ENCODE peak calls at places on chromosomes 12 and 14, in six cellular contexts. One of them, this sample, is unnamed.

GRCh38 chr14:92650581-92651105 is 97.8 kb downstream of the LGMN start:
- DNase-seq in AG09319: no peak
- DNase-seq in GM04504: no peak
- DNase-seq in IMR-90: no peak
- DNase-seq in mucosa of descending colon: no peak
- DNase-seq in HEK293T: no peak
- DNase-seq in this sample: no peak

GRCh38 chr14:26199096-26199495 is 398.7 kb downstream of the NOVA1 start:
- DNase-seq in AG09319: no peak
- DNase-seq in GM04504: no peak
- DNase-seq in IMR-90: no peak
- DNase-seq in mucosa of descending colon: no peak
- DNase-seq in HEK293T: no peak
- DNase-seq in this sample: no peak

GRCh38 chr12:11949738-11950403 is 120.9 kb upstream of the BCL2L14 start:
- DNase-seq in AG09319: no peak
- DNase-seq in GM04504: no peak
- DNase-seq in IMR-90: no peak
- DNase-seq in mucosa of descending colon: peak
- DNase-seq in HEK293T: no peak
- DNase-seq in this sample: no peak

GRCh38 chr14:31059152-31059924 is 33.2 kb upstream of the STRN3 start:
- DNase-seq in AG09319: peak
- DNase-seq in GM04504: peak
- DNase-seq in IMR-90: peak
- DNase-seq in mucosa of descending colon: peak
- DNase-seq in HEK293T: peak
- DNase-seq in this sample: no peak

GRCh38 chr12:5138845-5139244 is 95.2 kb downstream of the KCNA5 start:
- DNase-seq in AG09319: no peak
- DNase-seq in GM04504: no peak
- DNase-seq in IMR-90: peak
- DNase-seq in mucosa of descending colon: no peak
- DNase-seq in HEK293T: no peak
- DNase-seq in this sample: no peak

GRCh38 chr12:125092872-125093680 is 27.8 kb downstream of the AACS start:
- DNase-seq in AG09319: peak
- DNase-seq in GM04504: peak
- DNase-seq in IMR-90: peak
- DNase-seq in mucosa of descending colon: peak
- DNase-seq in HEK293T: no peak
- DNase-seq in this sample: no peak

GRCh38 chr12:122527478-122527944 is 462 bp downstream of the KNTC1 start:
- DNase-seq in AG09319: no peak
- DNase-seq in GM04504: no peak
- DNase-seq in IMR-90: peak
- DNase-seq in mucosa of descending colon: no peak
- DNase-seq in HEK293T: peak
- DNase-seq in this sample: no peak

GRCh38 chr12:76633415-76633814 is 73.8 kb upstream of the OSBPL8 start:
- DNase-seq in AG09319: no peak
- DNase-seq in GM04504: no peak
- DNase-seq in IMR-90: no peak
- DNase-seq in mucosa of descending colon: no peak
- DNase-seq in HEK293T: no peak
- DNase-seq in this sample: no peak

GRCh38 chr12:123043536-123044001 is 63.1 kb downstream of the ARL6IP4 start:
- DNase-seq in AG09319: peak
- DNase-seq in GM04504: peak
- DNase-seq in IMR-90: peak
- DNase-seq in mucosa of descending colon: peak
- DNase-seq in HEK293T: peak
- DNase-seq in this sample: peak

GRCh38 chr12:16526693-16527092 is 79.3 kb downstream of the LMO3 start:
- DNase-seq in AG09319: peak
- DNase-seq in GM04504: peak
- DNase-seq in IMR-90: peak
- DNase-seq in mucosa of descending colon: no peak
- DNase-seq in HEK293T: no peak
- DNase-seq in this sample: no peak

GRCh38 chr12:69497308-69498026 is 27.3 kb downstream of the FRS2 start:
- DNase-seq in AG09319: no peak
- DNase-seq in GM04504: no peak
- DNase-seq in IMR-90: peak
- DNase-seq in mucosa of descending colon: no peak
- DNase-seq in HEK293T: no peak
- DNase-seq in this sample: no peak

GRCh38 chr12:12927211-12928079 is 24.5 kb downstream of the GPRC5D start:
- DNase-seq in AG09319: no peak
- DNase-seq in GM04504: no peak
- DNase-seq in IMR-90: peak
- DNase-seq in mucosa of descending colon: peak
- DNase-seq in HEK293T: no peak
- DNase-seq in this sample: peak

GRCh38 chr14:76498976-76499375 is 123.0 kb downstream of the ESRRB start:
- DNase-seq in AG09319: no peak
- DNase-seq in GM04504: no peak
- DNase-seq in IMR-90: no peak
- DNase-seq in mucosa of descending colon: no peak
- DNase-seq in HEK293T: no peak
- DNase-seq in this sample: no peak

GRCh38 chr12:14771651-14772137 is 31.6 kb downstream of the WBP11 start:
- DNase-seq in AG09319: no peak
- DNase-seq in GM04504: no peak
- DNase-seq in IMR-90: no peak
- DNase-seq in mucosa of descending colon: no peak
- DNase-seq in HEK293T: no peak
- DNase-seq in this sample: no peak

GRCh38 chr12:54304187-54304810 is 3.5 kb upstream of the NFE2 start:
- DNase-seq in AG09319: no peak
- DNase-seq in GM04504: peak
- DNase-seq in IMR-90: no peak
- DNase-seq in mucosa of descending colon: peak
- DNase-seq in HEK293T: no peak
- DNase-seq in this sample: peak

This sample was measured in Peyer's patch.